ENCODE peak calls at places on chromosomes 4 and X, in five cellular contexts. X, N, C, B and Q are unnamed samples.

GRCh38 chr4:48968814-48969213 is 17.3 kb upstream of the CWH43 start:
- DNase-seq in X (no peak), N (no peak), C (no peak), B (no peak), Q (no peak)

GRCh38 chr4:109945056-109945455 is 32.4 kb downstream of the EGF start:
- DNase-seq in X (peak; percentile 46), N (peak; percentile 72), C (peak; percentile 30), B (no peak), Q (no peak)

GRCh38 chr4:89497517-89498308 is 190.1 kb upstream of the GPRIN3 start:
- DNase-seq in X (no peak), N (no peak), C (no peak), B (no peak), Q (peak; percentile 94)

GRCh38 chr4:92381640-92382039 is 77.9 kb downstream of the GRID2 start:
- DNase-seq in X (no peak), N (no peak), C (no peak), B (no peak), Q (no peak)

GRCh38 chr4:55381502-55381901 is 14.3 kb upstream of the TMEM165 start:
- DNase-seq in X (no peak), N (no peak), C (no peak), B (no peak), Q (no peak)

GRCh38 chrX:135644624-135645023 is 68.8 kb upstream of the CT45A1 start:
- DNase-seq in X (no peak), N (no peak), C (no peak), B (no peak), Q (no peak)

GRCh38 chr4:42821230-42821629 is 71.3 kb upstream of the GRXCR1 start:
- DNase-seq in X (no peak), N (no peak), C (no peak), B (no peak), Q (no peak)

GRCh38 chrX:87517571-87518141 is at the start of gene KLHL4:
- DNase-seq in X (no peak), N (no peak), C (peak; percentile 5), B (no peak), Q (peak; percentile 92)

GRCh38 chr4:180521181-180521580 is 1722.0 kb upstream of the TENM3 start:
- DNase-seq in X (no peak), N (no peak), C (no peak), B (no peak), Q (no peak)

GRCh38 chrX:93791304-93791703 is 117.3 kb downstream of the FAM133A start:
- DNase-seq in X (no peak), N (no peak), C (no peak), B (no peak), Q (no peak)
- H3K27ac ChIP-seq in X (no peak overlapping the region), N (no peak overlapping the region), C (no peak overlapping the region), B (no peak overlapping the region), Q (no peak overlapping the region)

DNA sequence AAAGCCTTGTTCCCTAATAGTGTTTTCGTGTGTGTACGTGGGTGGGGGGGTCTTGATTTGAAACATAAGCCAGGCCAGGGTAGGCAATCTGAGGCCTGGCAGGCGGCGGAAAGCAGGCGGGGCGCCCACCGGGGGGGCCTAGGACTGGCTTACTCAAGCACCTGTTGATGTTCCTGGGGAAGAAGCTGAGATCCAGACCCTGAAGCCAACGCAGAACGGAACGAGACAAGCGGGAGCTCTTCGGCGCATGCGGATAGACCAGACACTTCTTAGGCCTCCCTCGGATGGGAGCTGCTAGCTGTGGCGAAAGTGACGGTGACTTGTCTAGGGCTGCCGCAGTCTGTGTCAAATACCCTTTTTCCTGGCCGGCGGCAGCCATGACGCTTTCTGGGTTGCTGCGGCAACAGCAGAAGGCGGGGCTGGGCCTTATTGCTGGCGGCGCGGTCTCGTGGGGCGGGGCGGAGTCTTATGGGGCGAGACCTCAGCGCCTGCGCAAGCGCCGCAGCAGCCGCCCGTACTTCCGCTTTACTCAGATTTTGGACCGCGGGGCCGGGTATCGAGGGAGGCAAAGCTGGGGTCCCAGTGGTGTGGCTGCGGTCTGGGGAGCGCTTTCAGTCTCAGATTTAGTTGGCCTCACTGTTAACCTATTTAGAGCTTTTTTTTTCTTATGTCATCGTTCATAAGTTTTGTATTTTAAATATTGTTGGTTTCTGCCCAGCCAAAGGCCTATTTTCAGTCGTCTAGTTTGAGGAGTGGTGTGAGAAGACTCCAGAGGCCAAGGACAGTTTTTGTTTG is at the start of gene SPATA4:
- DNase-seq in X (peak; percentile 65), N (peak; percentile 65), C (peak; percentile 94), B (peak; percentile 84), Q (peak; percentile 93)
- TF ChIP-seq MYC in X (peak; percentile 47), N (peak; percentile 40), C (peak; percentile 31), B (no peak), Q (no peak)

DNA sequence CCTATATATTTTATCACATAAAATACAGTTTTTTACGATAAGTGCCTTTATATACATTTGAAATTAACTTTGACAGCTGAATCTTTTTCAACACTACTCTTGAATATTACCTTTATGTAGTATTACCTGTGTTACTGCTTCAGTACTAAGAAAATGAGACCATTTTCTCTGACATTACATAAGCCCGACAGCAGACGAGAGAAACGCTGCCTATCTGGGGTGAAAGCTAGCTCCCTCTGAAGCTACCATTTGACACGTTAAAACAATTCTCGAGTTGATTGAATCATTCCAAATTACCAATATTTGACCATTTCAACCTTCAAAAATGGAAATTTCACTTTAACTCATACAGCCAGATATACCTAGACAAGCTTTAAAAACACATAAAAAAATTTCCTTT is 893 bp downstream of the GPM6A start:
- DNase-seq in X (no peak), N (no peak), C (no peak), B (no peak), Q (no peak)
- H3K27ac ChIP-seq in X (no peak overlapping the region), N (no peak overlapping the region), C (no peak overlapping the region), B (no peak overlapping the region), Q (no peak overlapping the region)

DNA sequence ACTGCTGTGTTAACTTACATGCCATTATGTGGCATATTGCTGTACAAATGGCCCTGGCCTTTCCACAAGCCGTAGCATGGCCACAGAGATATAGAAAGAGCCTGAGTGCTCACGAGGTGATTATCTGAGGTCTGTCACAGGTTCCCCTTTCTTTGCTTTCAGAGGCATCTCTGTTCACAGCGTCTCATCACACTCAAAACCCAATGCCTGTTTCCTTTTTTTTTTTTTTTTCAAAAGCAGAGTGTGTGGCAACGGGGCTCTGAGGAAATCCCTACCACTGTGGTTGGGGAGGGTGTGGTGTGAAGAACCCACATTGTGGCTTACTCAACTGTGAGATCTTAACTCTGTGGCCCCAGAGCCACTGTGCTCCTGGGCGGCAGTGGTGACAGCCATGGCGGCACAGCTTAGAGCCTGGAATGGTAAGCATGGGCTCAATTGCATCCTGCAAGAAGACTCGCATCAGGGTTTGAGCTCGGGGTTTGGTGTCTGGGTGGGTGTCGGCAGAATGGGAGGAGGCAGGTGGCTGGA is 30.8 kb downstream of the RTL5 start:
- DNase-seq in X (no peak), N (no peak), C (no peak), B (peak; percentile 70), Q (no peak)
- TF ChIP-seq MYC in X (no peak), N (no peak), C (no peak), B (no peak), Q (no peak)

GRCh38 chr4:168811207-168811606 is 198.8 kb downstream of the CBR4 start:
- DNase-seq in X (no peak), N (no peak), C (no peak), B (no peak), Q (no peak)
- H3K27ac ChIP-seq in X (peak overlapping the region; percentile 38), N (no peak overlapping the region), C (no peak overlapping the region), B (no peak overlapping the region), Q (no peak overlapping the region)

GRCh38 chrX:55007633-55008032 is 7.5 kb downstream of the APEX2 start:
- DNase-seq in X (no peak), N (peak; percentile 73), C (no peak), B (no peak), Q (peak; percentile 46)
- TF ChIP-seq MYC in X (no peak), N (no peak), C (no peak), B (no peak), Q (no peak)

DNA sequence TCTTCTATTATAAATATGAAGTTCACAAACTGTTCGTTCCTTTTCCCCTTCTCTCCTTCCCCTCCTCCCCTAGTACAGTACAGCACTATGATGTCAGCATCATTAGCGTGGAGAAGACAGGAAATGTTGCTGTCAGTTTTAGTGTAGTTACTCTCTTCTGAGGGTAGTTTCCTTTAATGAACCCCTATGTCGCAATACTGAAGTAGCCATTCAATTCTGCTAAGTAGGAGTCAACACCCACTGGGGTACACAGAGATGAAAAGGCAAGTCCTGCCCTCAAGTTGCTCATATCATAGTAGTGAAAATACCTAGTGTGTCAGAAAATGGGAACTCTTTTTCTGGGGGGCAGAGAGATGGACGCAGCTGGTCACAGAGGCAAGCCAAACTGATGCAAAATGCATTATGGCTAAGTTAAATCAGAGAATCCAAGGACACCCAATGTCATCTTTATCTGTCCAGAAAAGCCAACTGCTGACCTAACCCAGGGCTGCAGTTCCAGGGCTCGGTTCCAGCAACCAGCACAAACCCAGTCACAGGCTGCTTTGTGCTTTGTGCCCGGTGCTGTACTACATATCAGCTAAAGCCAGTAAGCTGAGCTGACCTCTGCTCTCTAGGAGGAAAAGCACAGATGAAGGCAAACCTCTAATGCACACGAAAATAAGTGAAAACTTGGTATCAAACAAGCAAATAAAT is 31.5 kb downstream of the GRIA3 start:
- DNase-seq in X (no peak), N (no peak), C (no peak), B (no peak), Q (no peak)
- H3K27ac ChIP-seq in X (no peak overlapping the region), N (no peak overlapping the region), C (peak overlapping the region; percentile 40), B (no peak overlapping the region), Q (no peak overlapping the region)

GRCh38 chr4:37953620-37954325 is 6.4 kb upstream of the PTTG2 start:
- DNase-seq in X (no peak), N (peak; percentile 18), C (peak; percentile 21), B (no peak), Q (no peak)
- TF ChIP-seq MYC in X (no peak), N (no peak), C (no peak), B (no peak), Q (no peak)

GRCh38 chrX:118524344-118524743 is 28.7 kb downstream of the DOCK11 start:
- DNase-seq in X (no peak), N (no peak), C (no peak), B (no peak), Q (no peak)

GRCh38 chrX:118526149-118526548 is 30.5 kb downstream of the DOCK11 start:
- DNase-seq in X (no peak), N (no peak), C (no peak), B (no peak), Q (no peak)

GRCh38 chrX:118525146-118525725 is 29.6 kb downstream of the DOCK11 start:
- DNase-seq in X (no peak), N (no peak), C (no peak), B (no peak), Q (no peak)

GRCh38 chrX:118522230-118522926 is 26.8 kb downstream of the DOCK11 start:
- DNase-seq in X (no peak), N (no peak), C (no peak), B (no peak), Q (no peak)

GRCh38 chrX:118523920-118524319 is 28.3 kb downstream of the DOCK11 start:
- DNase-seq in X (no peak), N (no peak), C (no peak), B (no peak), Q (no peak)
- H3K27ac ChIP-seq in X (no peak overlapping the region), N (no peak overlapping the region), C (peak overlapping the region; percentile 57), B (peak overlapping the region; percentile 20), Q (no peak overlapping the region)